ENCODE peak calls at places on chromosomes 7 and 10, in five cellular contexts. L is SK-N-SH, R is GM12878, E is K562, F is HepG2. C is an unnamed sample.

GRCh38 chr7:47488969-47489342 is 93.0 kb downstream of the TNS3 start:
- DNase-seq in L (no peak), R (no peak), E (no peak), F (no peak), C (no peak)

GRCh38 chr10:11612004-11613001 is 853 bp upstream of the USP6NL start:
- DNase-seq in L (no peak), R (no peak), E (peak; percentile 27), F (no peak), C (no peak)

GRCh38 chr10:70503776-70504175 is 25.2 kb downstream of the PALD1 start:
- DNase-seq in L (no peak), R (no peak), E (no peak), F (no peak), C (no peak)

GRCh38 chr10:86057708-86058107 is 308.9 kb downstream of the GRID1 start:
- DNase-seq in L (no peak), R (no peak), E (no peak), F (no peak), C (no peak)

GRCh38 chr7:49928787-49929186 is 155.3 kb downstream of the VWC2 start:
- DNase-seq in L (no peak), R (no peak), E (no peak), F (no peak), C (no peak)

GRCh38 chr10:128078136-128078969 is 47.9 kb downstream of the MKI67 start:
- DNase-seq in L (peak; percentile 86), R (no peak), E (peak; percentile 50), F (peak; percentile 28), C (peak; percentile 28)

GRCh38 chr7:72078301-72078700 is 333.8 kb downstream of the CALN1 start:
- DNase-seq in L (no peak), R (no peak), E (no peak), F (no peak), C (no peak)

GRCh38 chr7:36192050-36192824 is 39.2 kb downstream of the EEPD1 start:
- DNase-seq in L (no peak), R (peak; percentile 11), E (no peak), F (no peak), C (no peak)

GRCh38 chr7:67438913-67439312 is 442.3 kb downstream of the TYW1 start:
- DNase-seq in L (no peak), R (no peak), E (no peak), F (no peak), C (no peak)

GRCh38 chr7:106448992-106449859 is 164.4 kb upstream of the NAMPT start:
- DNase-seq in L (no peak), R (no peak), E (no peak), F (no peak), C (no peak)

GRCh38 chr7:25529320-25529719 is 301.0 kb upstream of the NPVF start:
- DNase-seq in L (no peak), R (no peak), E (no peak), F (no peak), C (no peak)

GRCh38 chr10:70596110-70596798 is 6.3 kb downstream of the PRF1 start:
- DNase-seq in L (no peak), R (no peak), E (peak; percentile 75), F (peak; percentile 89), C (no peak)

GRCh38 chr10:49444349-49444748 is 48.5 kb upstream of the DRGX start:
- DNase-seq in L (no peak), R (no peak), E (no peak), F (no peak), C (no peak)

GRCh38 chr10:49446031-49446430 is 50.1 kb upstream of the DRGX start:
- DNase-seq in L (no peak), R (no peak), E (no peak), F (no peak), C (no peak)

GRCh38 chr10:49442863-49443262 is 47.0 kb upstream of the DRGX start:
- DNase-seq in L (no peak), R (no peak), E (no peak), F (no peak), C (no peak)

DNA sequence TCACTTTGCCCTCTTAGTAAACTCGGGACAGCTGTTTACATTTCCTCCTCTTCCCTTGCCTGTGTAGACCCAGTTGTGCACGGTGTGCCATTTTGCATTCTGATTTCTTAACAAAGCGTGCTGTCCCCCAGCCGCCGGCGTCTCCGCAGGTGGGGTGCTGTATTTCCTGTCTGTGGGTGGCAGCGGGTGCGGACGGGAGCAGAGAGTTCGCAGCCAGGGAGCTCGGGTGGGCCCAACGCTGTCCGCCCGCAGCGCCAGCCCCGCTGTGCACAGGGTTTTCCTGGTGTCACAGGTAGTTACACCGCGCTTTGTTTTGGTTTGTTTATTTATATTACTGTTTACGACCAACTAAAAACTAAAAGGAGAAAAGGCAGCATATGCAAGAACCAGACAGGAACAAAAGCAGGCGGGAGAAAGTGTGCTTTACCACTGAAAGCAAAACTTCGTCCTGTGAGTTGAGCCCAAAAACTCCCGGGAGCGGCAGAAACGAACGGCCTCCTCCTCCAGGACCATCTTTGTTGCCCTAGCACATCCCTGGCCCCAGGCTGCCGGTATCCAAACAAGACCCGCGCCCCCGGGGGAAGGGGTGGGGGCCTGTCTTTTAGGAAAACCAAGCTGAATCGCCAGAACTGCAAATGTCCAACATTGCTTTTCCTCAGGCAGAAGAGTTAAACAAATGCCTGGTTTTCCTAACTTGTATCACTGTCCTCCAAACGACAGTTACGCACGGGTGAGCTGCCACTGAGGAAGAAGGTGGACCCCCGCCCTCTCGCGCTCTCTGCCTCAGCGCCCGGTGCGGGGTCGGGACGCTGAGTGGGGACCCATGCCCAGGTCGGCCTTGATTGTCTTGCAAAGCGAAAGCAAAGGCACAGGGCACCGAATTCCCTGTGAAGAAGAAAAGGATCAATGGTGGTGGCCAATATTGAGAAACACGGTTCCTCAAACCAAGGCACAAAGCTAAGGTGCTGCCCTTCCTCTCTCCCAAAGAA is 45.9 kb upstream of the DRGX start:
- DNase-seq in L (no peak), R (no peak), E (no peak), F (no peak), C (no peak)
- TF ChIP-seq REST in L (no peak), R (no peak), E (no peak), F (no peak), C (no peak)

GRCh38 chr10:118710487-118710886 is 44.3 kb downstream of the CACUL1 start:
- DNase-seq in L (no peak), R (no peak), E (no peak), F (no peak), C (no peak)
- TF ChIP-seq ZBTB33 in L (no peak), R (no peak), E (no peak), F (no peak), C (no peak)

GRCh38 chr10:1488970-1489548 is 248.3 kb downstream of the ADARB2 start:
- DNase-seq in L (no peak), R (peak; percentile 65), E (no peak), F (no peak), C (no peak)
- TF ChIP-seq POLR2AphosphoS5 in L (no peak), R (peak; percentile 59), E (no peak), F (no peak), C (no peak)

GRCh38 chr7:7816084-7816483 is 97.7 kb upstream of the RPA3 start:
- DNase-seq in L (no peak), R (peak; percentile 85), E (no peak), F (no peak), C (no peak)

GRCh38 chr7:7819442-7820247 is 101.2 kb upstream of the RPA3 start:
- DNase-seq in L (no peak), R (peak; percentile 59), E (no peak), F (no peak), C (no peak)

GRCh38 chr7:7817748-7818147 is 99.3 kb upstream of the RPA3 start:
- DNase-seq in L (no peak), R (no peak), E (no peak), F (no peak), C (no peak)

GRCh38 chr7:7815395-7815794 is 97.0 kb upstream of the RPA3 start:
- DNase-seq in L (no peak), R (no peak), E (no peak), F (no peak), C (no peak)

GRCh38 chr7:7816816-7817536 is 98.6 kb upstream of the RPA3 start:
- DNase-seq in L (no peak), R (no peak), E (no peak), F (peak; percentile 7), C (no peak)
- TF ChIP-seq REST in L (no peak), R (no peak), E (no peak), F (no peak), C (no peak)

GRCh38 chr7:102916881-102917280 is 4.1 kb downstream of the LRRC17 start:
- DNase-seq in L (no peak), R (no peak), E (no peak), F (no peak), C (no peak)

GRCh38 chr7:102913846-102914245 is 1.0 kb downstream of the LRRC17 start:
- DNase-seq in L (no peak), R (no peak), E (no peak), F (no peak), C (no peak)

GRCh38 chr7:102912742-102913141 is at the start of gene LRRC17:
- DNase-seq in L (no peak), R (no peak), E (no peak), F (no peak), C (no peak)

GRCh38 chr7:102916426-102916825 is 3.6 kb downstream of the LRRC17 start:
- DNase-seq in L (no peak), R (no peak), E (no peak), F (no peak), C (no peak)

DNA sequence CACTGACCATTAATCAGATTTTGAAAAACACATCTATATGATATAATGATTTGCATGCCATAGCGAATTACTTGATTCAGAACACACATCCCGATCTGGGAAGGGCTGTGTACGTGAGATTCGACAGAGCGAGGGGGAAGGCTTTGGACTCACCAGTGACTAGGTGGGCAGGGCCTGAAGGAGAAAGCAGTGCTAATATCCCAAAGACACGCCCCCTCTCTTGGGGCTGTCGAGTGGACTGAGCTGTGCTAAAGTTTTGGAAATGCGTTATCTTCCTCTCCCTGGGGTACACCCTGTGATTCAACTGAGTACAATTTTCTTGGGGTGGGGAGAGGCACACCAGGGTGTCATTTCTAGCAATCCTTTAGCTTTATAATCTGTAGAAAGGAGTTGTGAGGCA is 1.8 kb downstream of the LRRC17 start:
- DNase-seq in L (no peak), R (no peak), E (no peak), F (no peak), C (no peak)
- TF ChIP-seq ZBTB33 in L (no peak), R (no peak), E (no peak), F (no peak), C (no peak)

DNA sequence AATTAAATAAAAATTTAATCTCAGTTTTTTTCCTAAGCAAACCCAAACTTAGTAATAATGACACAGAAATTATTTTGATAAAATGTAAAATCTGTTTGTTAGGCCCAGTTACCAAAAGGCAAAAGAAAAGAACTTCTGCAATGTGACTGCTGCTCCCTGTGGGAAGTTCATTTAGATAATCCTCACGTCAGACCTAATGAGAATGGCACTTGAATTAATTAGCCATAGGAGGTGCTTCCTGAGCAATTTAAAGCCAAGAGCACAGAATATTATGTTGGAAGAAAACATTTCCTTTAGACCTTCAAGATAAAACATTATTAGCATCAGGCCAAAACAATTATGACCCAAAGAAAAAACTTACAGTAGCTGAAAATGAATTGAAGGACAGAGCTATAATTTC is 19.4 kb downstream of the SPAM1 start:
- DNase-seq in L (no peak), R (no peak), E (no peak), F (no peak), C (no peak)
- TF ChIP-seq POLR2AphosphoS5 in L (no peak), R (no peak), E (no peak), F (no peak), C (no peak)

DNA sequence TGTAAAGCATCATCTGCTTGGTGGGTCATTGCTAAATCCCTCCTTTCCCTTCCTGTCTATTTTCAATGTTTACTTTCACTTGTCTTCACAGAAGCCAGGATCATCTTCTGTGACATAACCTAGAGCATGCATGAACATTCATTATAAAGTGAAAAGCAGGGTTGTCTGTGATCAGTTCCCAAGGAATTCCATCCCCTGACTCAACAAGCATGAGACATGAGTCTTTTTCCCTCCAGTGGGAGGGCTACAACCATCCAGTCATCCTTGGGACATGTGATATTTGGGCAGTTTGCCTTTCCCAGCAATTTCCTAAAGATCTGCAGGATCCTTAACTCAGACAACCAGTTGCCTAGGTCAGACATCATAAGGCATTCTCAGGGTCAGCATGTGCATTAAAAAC is 166.3 kb upstream of the TMEM196 start:
- DNase-seq in L (no peak), R (no peak), E (no peak), F (no peak), C (no peak)
- TF ChIP-seq REST in L (no peak), R (no peak), E (no peak), F (no peak), C (no peak)

C was measured in HCT116.